ENCODE peak calls at places on chromosomes 4 and X, in five cellular contexts. One of them, this sample, is unnamed.

GRCh38 chr4:156972370-156972980 is 876 bp upstream of the PDGFC start:
- DNase-seq in spleen: no peak
- DNase-seq in ovary: no peak
- DNase-seq in stomach: no peak
- DNase-seq in adrenal gland: peak; percentile 25
- DNase-seq in this sample: no peak

GRCh38 chr4:153241970-153242847 is 38.0 kb downstream of the TRIM2 start:
- DNase-seq in ovary: no peak
- DNase-seq in adrenal gland: no peak
- DNase-seq in spleen: no peak
- DNase-seq in stomach: no peak
- DNase-seq in this sample: no peak

GRCh38 chr4:81627617-81628016 is 155.9 kb upstream of the RASGEF1B start:
- DNase-seq in stomach: no peak
- DNase-seq in ovary: no peak
- DNase-seq in spleen: no peak
- DNase-seq in adrenal gland: no peak
- DNase-seq in this sample: no peak

GRCh38 chrX:9829308-9830267 is 43.4 kb downstream of the SHROOM2 start:
- DNase-seq in stomach: no peak
- DNase-seq in spleen: no peak
- DNase-seq in adrenal gland: no peak
- DNase-seq in ovary: no peak
- DNase-seq in this sample: no peak

GRCh38 chrX:15465347-15465746 is 27.8 kb downstream of the PIR start:
- DNase-seq in ovary: peak; percentile 13
- DNase-seq in adrenal gland: no peak
- DNase-seq in spleen: no peak
- DNase-seq in stomach: no peak
- DNase-seq in this sample: no peak

GRCh38 chr4:144360394-144360793 is 219.9 kb upstream of the GYPA start:
- DNase-seq in spleen: no peak
- DNase-seq in stomach: no peak
- DNase-seq in adrenal gland: no peak
- DNase-seq in ovary: no peak
- DNase-seq in this sample: no peak

GRCh38 chr4:64539234-64539849 is 130.1 kb upstream of the TECRL start:
- DNase-seq in stomach: peak; percentile 31
- DNase-seq in spleen: no peak
- DNase-seq in adrenal gland: peak; percentile 59
- DNase-seq in ovary: peak; percentile 12
- DNase-seq in this sample: no peak

GRCh38 chr4:140426610-140427103 is 791 bp downstream of the CLGN start:
- DNase-seq in spleen: no peak
- DNase-seq in adrenal gland: no peak
- DNase-seq in stomach: no peak
- DNase-seq in ovary: no peak
- DNase-seq in this sample: no peak

GRCh38 chr4:176735300-176735699 is 57.4 kb downstream of the VEGFC start:
- DNase-seq in ovary: no peak
- DNase-seq in adrenal gland: no peak
- DNase-seq in spleen: no peak
- DNase-seq in stomach: no peak
- DNase-seq in this sample: no peak

GRCh38 chr4:157270108-157270507 is 49.6 kb downstream of the GRIA2 start:
- DNase-seq in stomach: no peak
- DNase-seq in spleen: no peak
- DNase-seq in ovary: no peak
- DNase-seq in adrenal gland: no peak
- DNase-seq in this sample: no peak

GRCh38 chr4:129929052-129929451 is 833.1 kb downstream of the C4orf33 start:
- DNase-seq in stomach: no peak
- DNase-seq in ovary: no peak
- DNase-seq in adrenal gland: no peak
- DNase-seq in spleen: no peak
- DNase-seq in this sample: no peak

GRCh38 chr4:18366762-18367358 is 345.3 kb upstream of the LCORL start:
- DNase-seq in stomach: no peak
- DNase-seq in adrenal gland: no peak
- DNase-seq in ovary: no peak
- DNase-seq in spleen: no peak
- DNase-seq in this sample: no peak

GRCh38 chr4:34271479-34272355 is 1972.6 kb downstream of the ARAP2 start:
- DNase-seq in spleen: no peak
- DNase-seq in stomach: no peak
- DNase-seq in ovary: no peak
- DNase-seq in adrenal gland: no peak
- DNase-seq in this sample: no peak

GRCh38 chr4:15612136-15612535 is 43.0 kb downstream of the FBXL5 start:
- DNase-seq in adrenal gland: no peak
- DNase-seq in spleen: no peak
- DNase-seq in stomach: no peak
- DNase-seq in ovary: no peak
- DNase-seq in this sample: no peak

GRCh38 chr4:113556382-113557134 is 205.0 kb downstream of the CAMK2D start:
- DNase-seq in stomach: no peak
- DNase-seq in ovary: no peak
- DNase-seq in adrenal gland: no peak
- DNase-seq in spleen: no peak
- DNase-seq in this sample: no peak

GRCh38 chr4:55181606-55182005 is 56.2 kb upstream of the KDR start:
- DNase-seq in stomach: no peak
- DNase-seq in spleen: no peak
- DNase-seq in ovary: no peak
- DNase-seq in adrenal gland: no peak
- DNase-seq in this sample: no peak

GRCh38 chr4:37837446-37837845 is 11.0 kb downstream of the PGM2 start:
- DNase-seq in ovary: no peak
- DNase-seq in adrenal gland: no peak
- DNase-seq in spleen: no peak
- DNase-seq in stomach: no peak
- DNase-seq in this sample: no peak

GRCh38 chr4:152957437-152958185 is 21.5 kb downstream of the FHDC1 start:
- DNase-seq in ovary: no peak
- DNase-seq in adrenal gland: peak; percentile 40
- DNase-seq in spleen: no peak
- DNase-seq in stomach: peak; percentile 79
- DNase-seq in this sample: peak; percentile 72

GRCh38 chr4:5158391-5158770 is 107.1 kb downstream of the STK32B start:
- DNase-seq in spleen: no peak
- DNase-seq in adrenal gland: no peak
- DNase-seq in stomach: no peak
- DNase-seq in ovary: no peak
- DNase-seq in this sample: no peak

GRCh38 chrX:155874571-155875244 is 6.4 kb upstream of the VAMP7 start:
- DNase-seq in spleen: no peak
- DNase-seq in stomach: no peak
- DNase-seq in adrenal gland: no peak
- DNase-seq in ovary: no peak
- DNase-seq in this sample: no peak

GRCh38 chrX:22056235-22056634 is 24.1 kb downstream of the PHEX start:
- DNase-seq in stomach: no peak
- DNase-seq in spleen: no peak
- DNase-seq in adrenal gland: no peak
- DNase-seq in ovary: no peak
- DNase-seq in this sample: no peak

GRCh38 chr4:69584135-69584534 is 55.3 kb downstream of the UGT2A2 start:
- DNase-seq in ovary: no peak
- DNase-seq in spleen: no peak
- DNase-seq in stomach: no peak
- DNase-seq in adrenal gland: no peak
- DNase-seq in this sample: no peak

GRCh38 chr4:80767944-80768343 is 262.6 kb upstream of the BMP3 start:
- DNase-seq in ovary: no peak
- DNase-seq in spleen: no peak
- DNase-seq in stomach: no peak
- DNase-seq in adrenal gland: no peak
- DNase-seq in this sample: no peak

GRCh38 chr4:116118216-116118615 is 967.2 kb downstream of the TRAM1L1 start:
- DNase-seq in ovary: no peak
- DNase-seq in stomach: no peak
- DNase-seq in spleen: no peak
- DNase-seq in adrenal gland: no peak
- DNase-seq in this sample: no peak

GRCh38 chrX:154539077-154539476 is 7.6 kb downstream of the G6PD start:
- DNase-seq in spleen: no peak
- DNase-seq in adrenal gland: no peak
- DNase-seq in stomach: no peak
- DNase-seq in ovary: no peak
- DNase-seq in this sample: no peak

GRCh38 chr4:25085621-25086020 is 54.9 kb upstream of the LGI2 start:
- DNase-seq in spleen: no peak
- DNase-seq in ovary: no peak
- DNase-seq in adrenal gland: peak; percentile 26
- DNase-seq in stomach: no peak
- DNase-seq in this sample: no peak

GRCh38 chr4:69881173-69881773 is 21.3 kb upstream of the SULT1E1 start:
- DNase-seq in ovary: no peak
- DNase-seq in adrenal gland: peak; percentile 22
- DNase-seq in spleen: no peak
- DNase-seq in stomach: peak; percentile 35
- DNase-seq in this sample: no peak

GRCh38 chrX:153925739-153926593 is at the start of gene ARHGAP4:
- DNase-seq in adrenal gland: no peak
- DNase-seq in stomach: no peak
- DNase-seq in spleen: peak; percentile 92
- DNase-seq in ovary: no peak
- DNase-seq in this sample: peak; percentile 36

GRCh38 chrX:3815896-3816664 is 102.6 kb upstream of the PRKX start:
- DNase-seq in ovary: peak; percentile 57
- DNase-seq in spleen: peak; percentile 91
- DNase-seq in adrenal gland: peak; percentile 46
- DNase-seq in stomach: peak; percentile 67
- DNase-seq in this sample: peak; percentile 77

GRCh38 chr4:153595894-153596601 is 88.0 kb upstream of the TLR2 start:
- DNase-seq in spleen: no peak
- DNase-seq in ovary: no peak
- DNase-seq in adrenal gland: no peak
- DNase-seq in stomach: no peak
- DNase-seq in this sample: no peak

DNA sequence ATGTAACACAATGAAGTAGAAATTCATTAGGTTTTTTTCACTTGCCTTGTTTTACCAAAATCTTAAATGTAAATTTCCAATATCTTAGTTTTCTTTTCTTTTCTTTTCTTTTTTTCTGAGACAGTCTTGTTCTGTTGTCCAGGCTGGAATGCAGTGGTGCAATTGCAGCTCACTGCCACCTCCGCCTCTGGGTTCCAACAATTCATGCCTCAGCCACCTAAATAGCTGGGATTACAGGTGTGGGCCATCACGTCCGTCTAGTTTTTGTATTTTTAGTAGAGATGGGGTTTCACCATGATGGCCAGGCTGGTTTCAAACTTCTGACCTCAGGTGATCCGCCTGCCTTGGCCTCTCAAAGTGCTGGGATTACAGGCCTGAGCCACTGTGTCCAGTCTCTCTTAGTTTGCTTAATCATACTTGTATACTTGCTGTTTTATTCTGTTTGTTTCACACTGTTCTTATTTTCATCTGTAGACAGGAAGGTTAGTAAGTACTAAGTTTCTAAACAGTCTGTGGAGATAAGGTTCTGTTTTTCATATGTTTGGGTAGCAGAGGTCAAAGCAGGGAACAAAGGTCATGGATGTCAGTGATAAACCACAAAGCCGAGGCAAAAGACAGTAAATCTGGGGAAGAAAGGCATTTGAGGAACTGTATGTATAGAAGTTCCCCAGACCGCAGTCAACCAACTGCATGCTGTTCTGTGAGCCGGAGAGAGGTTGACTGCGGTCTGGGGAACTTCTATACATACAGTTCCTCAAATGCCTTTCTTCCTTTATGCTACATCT is 129.1 kb downstream of the CBR4 start:
- DNase-seq in ovary: no peak
- DNase-seq in spleen: no peak
- DNase-seq in stomach: no peak
- DNase-seq in adrenal gland: no peak
- DNase-seq in this sample: no peak
- H3K4me1 ChIP-seq in ovary: peaks cover 5% of the 10 kb centered on the region
- H3K4me1 ChIP-seq in spleen: peaks cover 54% of the 10 kb centered on the region
- H3K4me1 ChIP-seq in stomach: peaks cover 85% of the 10 kb centered on the region
- H3K4me1 ChIP-seq in adrenal gland: peaks cover 6% of the 10 kb centered on the region
- H3K4me1 ChIP-seq in this sample: peaks cover 12% of the 10 kb centered on the region

DNA sequence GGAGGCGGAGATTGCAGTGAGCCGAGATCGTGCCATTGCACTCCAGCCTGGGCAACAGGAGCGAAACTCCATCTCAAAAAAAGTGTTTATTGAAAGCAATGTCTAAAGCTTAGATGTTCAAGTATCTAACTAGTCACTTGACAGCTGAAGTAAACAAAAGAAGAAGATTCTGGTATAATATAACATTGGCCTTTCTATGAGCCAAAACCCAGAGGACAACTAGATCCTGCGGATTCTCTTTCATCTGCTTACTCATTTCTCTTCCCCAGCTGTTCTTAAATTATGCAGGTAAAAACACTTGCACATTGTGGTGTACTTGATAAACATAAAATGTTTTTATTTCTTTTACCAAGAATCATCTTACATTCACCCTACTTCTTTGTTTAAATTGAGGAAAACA is 24.1 kb upstream of the AREG start:
- DNase-seq in stomach: no peak
- DNase-seq in ovary: no peak
- DNase-seq in adrenal gland: no peak
- DNase-seq in spleen: no peak
- DNase-seq in this sample: no peak
- TF ChIP-seq POLR2A in stomach: no peak
- TF ChIP-seq POLR2A in ovary: no peak
- TF ChIP-seq POLR2A in adrenal gland: no peak
- TF ChIP-seq POLR2A in spleen: no peak
- TF ChIP-seq POLR2A in this sample: no peak

GRCh38 chrX:37697169-37697760 is 11.7 kb downstream of the XK start:
- DNase-seq in adrenal gland: no peak
- DNase-seq in spleen: no peak
- DNase-seq in stomach: peak; percentile 64
- DNase-seq in ovary: no peak
- DNase-seq in this sample: no peak
- H3K4me3 ChIP-seq in adrenal gland: no peak overlapping the region
- H3K4me3 ChIP-seq in spleen: no peak overlapping the region
- H3K4me3 ChIP-seq in stomach: no peak overlapping the region
- H3K4me3 ChIP-seq in ovary: no peak overlapping the region
- H3K4me3 ChIP-seq in this sample: no peak overlapping the region

GRCh38 chr4:40294339-40294738 is 40.8 kb upstream of the CHRNA9 start:
- DNase-seq in adrenal gland: no peak
- DNase-seq in stomach: no peak
- DNase-seq in spleen: no peak
- DNase-seq in ovary: no peak
- DNase-seq in this sample: no peak
- H3K4me1 ChIP-seq in adrenal gland: no peaks in the 10 kb centered on the region
- H3K4me1 ChIP-seq in stomach: peaks cover 5% of the 10 kb centered on the region
- H3K4me1 ChIP-seq in spleen: peaks cover 22% of the 10 kb centered on the region
- H3K4me1 ChIP-seq in ovary: no peaks in the 10 kb centered on the region
- H3K4me1 ChIP-seq in this sample: no peaks in the 10 kb centered on the region

This sample was measured in right lobe of liver.